ENCODE peak calls at places on chromosomes 11 and 22, in six cellular contexts. B, C, Z, P, H and J are unnamed samples.

GRCh38 chr11:78549624-78550409 is 24.8 kb downstream of the NARS2 start:
- DNase-seq in B (no peak), C (no peak), Z (no peak), P (no peak), H (no peak), J (no peak)

GRCh38 chr11:3160252-3161031 is 4.7 kb downstream of the OSBPL5 start:
- DNase-seq in B (peak; percentile 91), C (peak; percentile 79), Z (peak; percentile 88), P (peak; percentile 89), H (peak; percentile 83), J (no peak)

GRCh38 chr11:116782728-116783127 is 5.1 kb downstream of the ZPR1 start:
- DNase-seq in B (no peak), C (no peak), Z (no peak), P (no peak), H (no peak), J (no peak)

GRCh38 chr11:71120346-71120963 is 131.9 kb downstream of the SHANK2 start:
- DNase-seq in B (no peak), C (no peak), Z (peak; percentile 52), P (peak; percentile 29), H (peak; percentile 66), J (no peak)

GRCh38 chr11:102377891-102378290 is 30.9 kb downstream of the BIRC2 start:
- DNase-seq in B (no peak), C (no peak), Z (no peak), P (no peak), H (no peak), J (no peak)

GRCh38 chr11:77473801-77474508 is at the start of gene PAK1:
- DNase-seq in B (peak; percentile 83), C (peak; percentile 34), Z (peak; percentile 94), P (peak; percentile 93), H (peak; percentile 95), J (peak; percentile 82)

GRCh38 chr11:289706-290620 is 1.0 kb downstream of the PGGHG start:
- DNase-seq in B (peak; percentile 12), C (no peak), Z (peak; percentile 83), P (no peak), H (no peak), J (peak; percentile 57)

GRCh38 chr11:11555228-11555627 is 66.6 kb downstream of the GALNT18 start:
- DNase-seq in B (peak; percentile 30), C (no peak), Z (no peak), P (no peak), H (peak; percentile 38), J (no peak)

GRCh38 chr11:107780136-107780535 is 68.3 kb upstream of the SLN start:
- DNase-seq in B (no peak), C (no peak), Z (no peak), P (no peak), H (no peak), J (no peak)

GRCh38 chr11:3947084-3947483 is 91.6 kb downstream of the STIM1 start:
- DNase-seq in B (no peak), C (no peak), Z (no peak), P (peak; percentile 41), H (no peak), J (no peak)

GRCh38 chr22:37999236-37999635 is 14.9 kb upstream of the SOX10 start:
- DNase-seq in B (no peak), C (no peak), Z (no peak), P (no peak), H (no peak), J (no peak)

GRCh38 chr11:41786087-41786486 is 326.6 kb upstream of the LRRC4C start:
- DNase-seq in B (no peak), C (no peak), Z (no peak), P (no peak), H (no peak), J (no peak)
- H3K9me3 ChIP-seq in B (peaks cover 7% of the 10 kb centered on the region), C (peaks cover 19% of the 10 kb centered on the region), Z (peaks cover 28% of the 10 kb centered on the region), P (no peaks in the 10 kb centered on the region), H (no peaks in the 10 kb centered on the region), J (no peaks in the 10 kb centered on the region)

GRCh38 chr22:47257566-47257965 is 495.1 kb downstream of the TBC1D22A start:
- DNase-seq in B (no peak), C (no peak), Z (no peak), P (no peak), H (no peak), J (no peak)
- TF ChIP-seq CTCF in B (no peak), C (no peak), Z (no peak), P (no peak), H (no peak), J (no peak)

DNA sequence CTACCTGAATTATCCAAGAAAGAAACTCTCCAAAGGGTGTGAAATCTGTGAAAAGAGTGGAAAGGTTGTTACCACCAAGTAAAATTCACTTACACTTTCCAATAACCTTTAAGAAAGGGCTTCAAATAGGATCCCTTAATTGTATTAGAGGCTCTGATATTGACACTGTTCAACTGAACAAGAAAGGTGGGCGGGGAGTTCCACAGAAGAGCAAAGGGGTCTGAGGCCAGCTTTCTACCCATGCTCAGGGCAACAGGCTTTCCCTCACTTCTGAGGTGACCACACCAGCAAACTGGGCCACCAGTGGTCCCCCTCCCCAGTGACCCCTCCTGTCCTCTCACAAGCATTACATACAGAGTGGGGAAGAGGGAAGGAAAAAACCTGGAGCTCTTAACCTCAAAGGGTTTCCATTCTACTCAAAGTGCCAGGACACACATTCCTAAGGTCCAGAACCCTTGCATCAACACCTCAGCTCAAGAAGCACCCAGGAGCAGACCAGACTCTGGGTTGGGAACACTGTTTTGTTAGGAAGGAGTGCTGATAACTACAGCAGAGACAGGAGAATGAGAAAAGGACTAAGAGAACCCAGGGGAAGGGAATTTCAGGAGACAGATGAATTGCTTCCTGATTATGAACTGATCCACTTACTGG is 71.6 kb upstream of the AKIP1 start:
- DNase-seq in B (no peak), C (no peak), Z (peak; percentile 46), P (no peak), H (no peak), J (no peak)
- H3K27ac ChIP-seq in B (no peak overlapping the region), C (peak overlapping the region; percentile 65), Z (peak overlapping the region; percentile 32), P (peak overlapping the region; percentile 60), H (peak overlapping the region; percentile 81), J (no peak overlapping the region)

DNA sequence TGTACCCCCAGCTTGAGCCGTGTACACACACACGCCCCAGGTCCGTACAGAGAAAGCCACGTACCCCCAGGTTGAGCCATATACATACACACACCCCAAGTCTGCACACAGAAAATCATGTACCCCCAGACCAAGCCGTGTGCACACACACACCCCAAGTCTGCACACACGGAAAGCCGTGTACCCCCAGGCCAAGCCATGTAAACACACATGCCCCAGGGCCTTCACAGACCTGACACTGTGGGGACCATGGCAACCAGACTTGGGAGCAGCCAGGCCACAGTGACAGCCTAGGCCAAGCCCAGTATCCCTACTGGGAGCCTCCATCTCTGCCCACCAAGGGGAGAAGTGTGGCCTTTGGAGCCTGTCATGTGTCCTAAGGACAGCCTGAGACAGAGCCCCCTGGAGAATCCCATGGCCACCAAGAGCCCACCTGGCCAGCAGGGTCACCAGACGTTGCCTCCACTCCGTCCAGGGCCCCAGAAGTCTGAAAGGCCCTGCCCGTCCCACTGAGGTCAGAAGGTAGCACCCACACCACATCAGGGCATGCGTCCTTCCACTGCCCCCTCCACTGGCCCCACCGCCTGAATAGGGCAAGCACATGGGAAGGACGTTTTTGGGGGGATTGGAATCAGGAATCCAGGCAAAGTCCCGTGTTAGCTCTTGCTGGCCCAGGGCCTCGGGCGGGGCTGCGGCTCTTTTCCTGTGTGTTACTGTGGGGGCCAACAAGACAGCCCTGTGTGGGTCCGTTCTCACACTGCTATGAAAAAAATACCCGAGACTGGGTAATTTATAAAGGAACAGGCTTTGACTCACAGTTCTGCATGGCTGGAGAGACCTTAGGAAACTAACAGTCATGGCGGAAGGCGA is 636.7 kb downstream of the TBC1D22A start:
- DNase-seq in B (no peak), C (no peak), Z (peak; percentile 44), P (no peak), H (no peak), J (no peak)
- H3K9me3 ChIP-seq in B (no peaks in the 10 kb centered on the region), C (peaks cover 28% of the 10 kb centered on the region), Z (no peaks in the 10 kb centered on the region), P (no peaks in the 10 kb centered on the region), H (no peaks in the 10 kb centered on the region), J (no peaks in the 10 kb centered on the region)

GRCh38 chr11:27698872-27699241 is 1.4 kb downstream of the BDNF start:
- DNase-seq in B (peak; percentile 67), C (peak; percentile 87), Z (peak; percentile 84), P (peak; percentile 76), H (peak; percentile 74), J (peak; percentile 74)
- TF ChIP-seq CTCF in B (peak; percentile 75), C (peak; percentile 78), Z (peak; percentile 81), P (peak; percentile 65), H (no peak), J (peak; percentile 94)

DNA sequence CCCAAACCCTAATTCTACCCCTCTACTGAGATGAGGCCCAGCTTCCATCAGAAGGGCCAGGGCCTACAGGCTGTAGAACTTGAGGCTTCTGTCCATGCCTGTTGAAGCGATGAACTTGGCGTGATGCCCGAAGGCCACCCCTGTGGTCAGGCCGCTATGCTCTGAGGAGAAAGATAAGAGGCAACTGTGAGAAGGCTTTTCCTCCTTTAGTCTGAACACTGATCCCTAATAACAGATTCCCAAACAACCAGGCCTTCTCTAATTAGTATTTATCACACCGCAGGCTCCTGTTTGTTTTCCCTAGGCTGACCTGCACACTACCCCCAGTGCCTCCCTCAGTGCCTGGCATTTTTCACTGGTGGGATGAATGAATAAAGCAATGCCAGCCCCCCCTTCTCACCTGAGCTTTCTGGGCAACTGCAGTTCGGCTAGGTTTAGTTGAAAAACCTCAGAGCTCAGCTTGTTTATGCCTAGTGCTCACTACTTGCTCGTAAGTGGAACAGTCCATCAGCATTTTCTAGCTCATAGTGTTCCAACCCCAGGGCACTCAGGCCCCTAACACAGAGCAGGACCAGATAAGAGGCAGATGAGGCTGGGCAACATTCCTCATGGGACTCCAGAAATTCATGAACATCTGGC is 15.2 kb downstream of the PRPF19 start:
- DNase-seq in B (no peak), C (no peak), Z (no peak), P (no peak), H (peak; percentile 50), J (no peak)
- H3K27ac ChIP-seq in B (no peak overlapping the region), C (no peak overlapping the region), Z (no peak overlapping the region), P (no peak overlapping the region), H (no peak overlapping the region), J (no peak overlapping the region)

DNA sequence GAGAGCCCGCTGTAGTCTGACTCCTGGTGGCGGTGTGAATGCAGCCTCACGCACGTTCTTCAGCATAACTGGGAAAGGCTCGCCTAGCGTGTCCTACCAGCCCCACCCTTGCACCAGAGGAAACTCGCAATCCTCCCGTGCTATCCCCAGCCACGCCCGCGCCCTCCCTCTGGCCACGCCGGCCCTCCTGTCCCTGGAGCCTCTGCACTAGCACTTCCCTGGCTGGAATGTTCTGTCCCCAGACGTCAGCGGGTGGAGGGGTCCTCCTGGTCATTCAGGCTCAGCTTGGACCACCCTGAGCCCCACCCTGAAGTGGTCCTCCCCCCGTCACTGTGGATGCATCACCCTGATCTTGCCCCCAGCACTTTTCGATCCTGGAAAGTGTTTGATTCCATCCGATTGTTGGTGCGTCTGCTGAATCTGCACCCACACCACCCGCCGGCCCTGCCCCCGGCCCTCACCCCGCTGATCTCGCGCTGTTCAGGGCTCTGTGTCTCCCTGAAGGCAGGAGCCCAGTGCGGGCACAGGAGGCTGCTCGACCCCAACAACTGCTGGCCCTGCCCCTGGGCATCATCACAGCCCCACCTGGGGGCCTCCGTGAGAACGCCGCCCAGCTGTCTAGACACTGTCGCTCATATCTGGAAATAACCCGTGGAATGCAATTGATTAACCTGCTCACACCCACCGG is 437.0 kb downstream of the TBC1D22A start:
- DNase-seq in B (no peak), C (no peak), Z (peak; percentile 67), P (no peak), H (peak; percentile 21), J (no peak)
- H3K9me3 ChIP-seq in B (no peaks in the 10 kb centered on the region), C (no peaks in the 10 kb centered on the region), Z (no peaks in the 10 kb centered on the region), P (no peaks in the 10 kb centered on the region), H (no peaks in the 10 kb centered on the region), J (no peaks in the 10 kb centered on the region)

DNA sequence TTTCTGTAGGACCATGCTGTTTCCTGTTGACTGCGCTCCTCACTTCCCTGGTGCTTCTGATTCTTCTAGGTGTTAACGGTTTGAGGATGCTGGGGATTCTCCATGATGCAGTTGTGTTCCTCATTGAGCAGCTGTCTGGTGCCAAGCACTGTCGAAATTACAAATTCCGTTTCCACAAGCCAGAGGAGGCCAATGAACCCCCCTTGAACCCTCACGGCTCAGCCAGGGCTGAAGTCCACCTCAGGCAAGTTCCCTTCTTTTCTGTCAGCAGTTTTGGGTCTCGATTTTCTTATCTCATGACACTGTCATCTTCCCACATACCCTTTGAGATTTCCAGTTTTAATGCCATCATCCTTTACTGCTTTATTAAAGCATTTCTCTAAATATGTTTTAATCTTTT is 7.7 kb upstream of the TTC36 start:
- DNase-seq in B (no peak), C (no peak), Z (no peak), P (no peak), H (no peak), J (no peak)
- TF ChIP-seq CTCF in B (no peak), C (no peak), Z (no peak), P (no peak), H (no peak), J (no peak)